ENCODE peak calls at places on chromosomes 4 and X, in five cellular contexts. R is spleen, H is keratinocyte, S is transverse colon, X is left lung. A is an unnamed sample.

GRCh38 chr4:48620861-48621260 is 130.8 kb downstream of the ZAR1 start:
- DNase-seq in R (no peak), H (no peak), S (no peak), X (no peak), A (no peak)

GRCh38 chr4:113446019-113446418 is 315.5 kb downstream of the CAMK2D start:
- DNase-seq in R (no peak), H (peak; percentile 78), S (no peak), X (no peak), A (no peak)

GRCh38 chrX:82127228-82128123 is 925.6 kb downstream of the SH3BGRL start:
- DNase-seq in R (no peak), H (no peak), S (no peak), X (no peak), A (no peak)

GRCh38 chrX:40031861-40032422 is 65.8 kb downstream of the BCOR start:
- DNase-seq in R (no peak), H (no peak), S (no peak), X (no peak), A (no peak)

GRCh38 chr4:47899639-47900038 is 14.7 kb downstream of the NFXL1 start:
- DNase-seq in R (no peak), H (no peak), S (no peak), X (no peak), A (no peak)

GRCh38 chrX:8430444-8430843 is 34.2 kb upstream of the VCX3B start:
- DNase-seq in R (no peak), H (no peak), S (no peak), X (no peak), A (no peak)

GRCh38 chr4:150625033-150625432 is 43.1 kb downstream of the MAB21L2 start:
- DNase-seq in R (no peak), H (no peak), S (no peak), X (no peak), A (no peak)

GRCh38 chrX:53048169-53049126 is at the start of gene GPR173:
- DNase-seq in R (no peak), H (no peak), S (peak; percentile 21), X (peak; percentile 56), A (peak; percentile 64)

GRCh38 chr4:181860157-181860556 is 383.0 kb upstream of the TENM3 start:
- DNase-seq in R (no peak), H (no peak), S (no peak), X (no peak), A (no peak)

GRCh38 chrX:110042521-110042920 is 39.6 kb downstream of the TMEM164 start:
- DNase-seq in R (no peak), H (no peak), S (no peak), X (no peak), A (no peak)

GRCh38 chr4:140426610-140427103 is 791 bp downstream of the CLGN start:
- DNase-seq in R (no peak), H (no peak), S (no peak), X (no peak), A (no peak)

GRCh38 chr4:40515398-40516293 is 114.0 kb downstream of the RBM47 start:
- DNase-seq in R (no peak), H (no peak), S (peak; percentile 86), X (peak; percentile 44), A (no peak)

GRCh38 chrX:39652336-39652735 is 445.4 kb downstream of the BCOR start:
- DNase-seq in R (no peak), H (no peak), S (no peak), X (no peak), A (no peak)

GRCh38 chrX:138856881-138857280 is 145.4 kb upstream of the FGF13 start:
- DNase-seq in R (no peak), H (no peak), S (no peak), X (no peak), A (no peak)

GRCh38 chrX:73126240-73126639 is 46.9 kb upstream of the PABPC1L2A start:
- DNase-seq in R (no peak), H (no peak), S (peak; percentile 35), X (no peak), A (no peak)

GRCh38 chr4:21139327-21139726 is 439.1 kb downstream of the PACRGL start:
- DNase-seq in R (no peak), H (no peak), S (no peak), X (no peak), A (no peak)

GRCh38 chr4:150056569-150056968 is 21.7 kb upstream of the DCLK2 start:
- DNase-seq in R (no peak), H (no peak), S (no peak), X (no peak), A (no peak)

GRCh38 chrX:29024813-29025342 is 437.6 kb downstream of the IL1RAPL1 start:
- DNase-seq in R (no peak), H (peak; percentile 7), S (no peak), X (no peak), A (no peak)

GRCh38 chrX:17078031-17078730 is 131.7 kb downstream of the REPS2 start:
- DNase-seq in R (no peak), H (no peak), S (no peak), X (no peak), A (no peak)

GRCh38 chrX:100615015-100615414 is 21.6 kb downstream of the TSPAN6 start:
- DNase-seq in R (no peak), H (no peak), S (peak; percentile 18), X (no peak), A (no peak)

GRCh38 chr4:151485541-151486131 is 76.7 kb downstream of the FHIP1A start:
- DNase-seq in R (no peak), H (peak; percentile 5), S (no peak), X (no peak), A (no peak)

GRCh38 chrX:46994096-46994495 is 81.9 kb downstream of the JADE3 start:
- DNase-seq in R (no peak), H (no peak), S (no peak), X (no peak), A (no peak)

GRCh38 chr4:26150948-26151347 is 169.9 kb upstream of the RBPJ start:
- DNase-seq in R (no peak), H (no peak), S (no peak), X (no peak), A (no peak)

GRCh38 chrX:131058136-131058868 is at the start of gene ARHGAP36:
- DNase-seq in R (no peak), H (no peak), S (no peak), X (no peak), A (no peak)

GRCh38 chr4:25760518-25761157 is 102.2 kb downstream of the SEL1L3 start:
- DNase-seq in R (no peak), H (no peak), S (no peak), X (no peak), A (no peak)

GRCh38 chr4:41657561-41657960 is 91.0 kb downstream of the PHOX2B start:
- DNase-seq in R (no peak), H (no peak), S (no peak), X (no peak), A (no peak)

GRCh38 chr4:82705169-82705568 is 93.4 kb downstream of the SCD5 start:
- DNase-seq in R (no peak), H (no peak), S (no peak), X (no peak), A (no peak)

GRCh38 chrX:132040066-132040465 is 17.0 kb downstream of the STK26 start:
- DNase-seq in R (no peak), H (no peak), S (no peak), X (no peak), A (no peak)

GRCh38 chr4:40924096-40924792 is 174.5 kb downstream of the NSUN7 start:
- DNase-seq in R (peak; percentile 92), H (no peak), S (peak; percentile 63), X (peak; percentile 56), A (peak; percentile 62)

GRCh38 chr4:8592366-8593267 is at the start of gene CPZ:
- DNase-seq in R (no peak), H (no peak), S (no peak), X (no peak), A (no peak)

GRCh38 chr4:39846135-39846534 is 131.6 kb downstream of the PDS5A start:
- DNase-seq in R (no peak), H (no peak), S (peak; percentile 13), X (no peak), A (no peak)

GRCh38 chrX:20715176-20715575 is 448.5 kb upstream of the RPS6KA3 start:
- DNase-seq in R (no peak), H (no peak), S (no peak), X (no peak), A (no peak)

GRCh38 chr4:147409350-147409749 is 71.5 kb upstream of the EDNRA start:
- DNase-seq in R (no peak), H (no peak), S (no peak), X (no peak), A (no peak)

GRCh38 chr4:147408189-147408588 is 72.7 kb upstream of the EDNRA start:
- DNase-seq in R (no peak), H (no peak), S (no peak), X (no peak), A (no peak)

DNA sequence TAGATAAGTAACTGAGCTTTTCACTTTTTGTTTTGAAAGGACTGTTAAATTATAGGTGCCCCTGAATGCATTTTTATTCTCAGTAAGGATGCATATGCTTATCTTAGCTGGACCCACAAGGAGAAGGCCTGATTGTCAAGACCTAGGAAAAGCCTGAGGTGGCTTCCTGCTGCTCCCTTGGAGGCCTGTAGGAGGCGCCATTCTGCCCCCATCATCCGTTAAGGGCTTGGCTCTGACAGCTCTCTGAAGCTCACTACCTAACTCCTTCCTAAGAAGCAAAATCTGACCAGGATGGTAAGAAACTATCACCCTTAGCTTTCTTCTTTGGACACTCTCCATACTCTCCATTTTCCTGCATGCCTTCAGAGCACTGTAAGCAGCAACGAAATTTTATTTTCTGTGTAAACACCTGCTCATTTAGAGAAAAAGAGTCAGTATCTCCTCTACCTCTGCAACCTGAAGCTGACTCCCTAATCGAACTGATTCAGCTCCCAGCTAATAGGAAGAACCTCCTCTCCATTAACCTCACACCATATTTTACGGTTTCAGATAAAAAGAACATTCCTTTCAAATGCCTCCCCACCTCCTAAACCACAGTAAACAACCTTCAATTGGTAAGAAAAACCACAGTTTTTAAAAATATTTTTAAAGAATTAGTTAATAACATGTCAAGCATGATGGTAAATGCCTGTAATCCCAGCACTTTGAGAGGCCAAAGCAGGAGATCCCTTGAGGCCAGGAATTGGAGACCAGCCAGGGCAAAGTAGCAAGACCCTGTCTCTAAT is 73.4 kb upstream of the EDNRA start:
- DNase-seq in R (no peak), H (no peak), S (no peak), X (no peak), A (no peak)
- TF ChIP-seq CTCF in R (no peak), H (peak; percentile 48), S (no peak), X (no peak), A (no peak)

GRCh38 chrX:70190225-70190624 is 12.9 kb downstream of the DGAT2L6 start:
- DNase-seq in R (no peak), H (no peak), S (no peak), X (no peak), A (no peak)
- H3K27me3 ChIP-seq in R (no peaks in the 10 kb centered on the region), H (no peaks in the 10 kb centered on the region), S (no peaks in the 10 kb centered on the region), X (peaks cover 5% of the 10 kb centered on the region), A (peaks cover 28% of the 10 kb centered on the region)

GRCh38 chr4:7104366-7105031 is 36.6 kb upstream of the GRPEL1 start:
- DNase-seq in R (no peak), H (no peak), S (no peak), X (no peak), A (no peak)
- H3K27ac ChIP-seq in R (peak overlapping the region; percentile 84), H (no peak overlapping the region), S (peak overlapping the region; percentile 91), X (no peak overlapping the region), A (peak overlapping the region; percentile 92)

GRCh38 chrX:115373308-115373707 is 83.8 kb downstream of the LUZP4 start:
- DNase-seq in R (no peak), H (no peak), S (no peak), X (no peak), A (no peak)

DNA sequence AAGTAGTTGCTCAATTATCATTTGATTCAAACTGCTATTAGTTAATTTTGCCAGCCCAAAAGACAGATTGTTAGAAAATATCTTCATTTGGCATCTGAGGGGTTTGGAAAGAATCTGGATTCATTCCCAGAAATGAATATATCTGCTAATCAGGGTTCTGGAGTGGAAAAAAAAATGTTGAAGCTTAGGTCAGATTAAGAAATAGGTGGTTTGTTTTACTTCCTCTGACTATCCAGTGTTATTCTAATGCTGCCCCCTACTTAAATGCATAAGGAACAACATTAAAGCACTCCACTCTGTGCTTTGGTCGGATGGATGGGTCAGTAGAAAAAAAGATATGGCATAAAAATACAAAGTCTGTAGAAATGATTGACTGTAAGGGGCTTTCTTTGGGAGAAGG is 89.0 kb downstream of the LUZP4 start:
- DNase-seq in R (no peak), H (no peak), S (no peak), X (no peak), A (no peak)
- TF ChIP-seq CTCF in R (no peak), H (no peak), S (no peak), X (no peak), A (no peak)